ENCODE peak calls at places on chromosomes 6 and 20, in five cellular contexts. R is bronchial epithelial cell, O is neural progenitor cell, Z is BE2C, F is astrocyte. P is an unnamed sample.

GRCh38 chr6:146968041-146968760 is 236.0 kb upstream of the STXBP5 start:
- DNase-seq in R (peak; percentile 92), O (no peak), Z (peak; percentile 15), F (peak; percentile 77), P (no peak)

GRCh38 chr20:64033981-64034493 is 1.9 kb upstream of the C20orf204 start:
- DNase-seq in R (no peak), O (no peak), Z (no peak), F (no peak), P (peak; percentile 28)

GRCh38 chr6:50305660-50306059 is 255.9 kb upstream of the DEFB112 start:
- DNase-seq in R (no peak), O (no peak), Z (no peak), F (no peak), P (no peak)

GRCh38 chr20:37543828-37544227 is 16.2 kb upstream of the BLCAP start:
- DNase-seq in R (peak; percentile 62), O (no peak), Z (no peak), F (no peak), P (no peak)

GRCh38 chr20:61924211-61924857 is 141.3 kb downstream of the TAF4 start:
- DNase-seq in R (no peak), O (no peak), Z (no peak), F (no peak), P (peak; percentile 11)

GRCh38 chr6:89291256-89291819 is 23.8 kb downstream of the GABRR2 start:
- DNase-seq in R (no peak), O (no peak), Z (no peak), F (no peak), P (no peak)

GRCh38 chr6:12298017-12298958 is 8.1 kb downstream of the EDN1 start:
- DNase-seq in R (no peak), O (no peak), Z (no peak), F (no peak), P (no peak)

GRCh38 chr6:4564746-4565145 is 211.5 kb upstream of the CDYL start:
- DNase-seq in R (no peak), O (no peak), Z (no peak), F (no peak), P (peak; percentile 23)

GRCh38 chr6:109768485-109768884 is 77.4 kb downstream of the FIG4 start:
- DNase-seq in R (peak; percentile 80), O (no peak), Z (no peak), F (peak; percentile 67), P (no peak)

GRCh38 chr20:51360451-51361230 is 181.9 kb downstream of the NFATC2 start:
- DNase-seq in R (peak; percentile 98), O (no peak), Z (no peak), F (peak; percentile 100), P (no peak)

GRCh38 chr6:108408453-108408852 is 113.6 kb downstream of the AFG1L start:
- DNase-seq in R (no peak), O (no peak), Z (no peak), F (peak; percentile 14), P (no peak)

GRCh38 chr20:61732511-61733210 is 333.0 kb downstream of the TAF4 start:
- DNase-seq in R (no peak), O (no peak), Z (no peak), F (no peak), P (no peak)

GRCh38 chr6:65546894-65547293 is 160.1 kb downstream of the EYS start:
- DNase-seq in R (no peak), O (no peak), Z (no peak), F (no peak), P (no peak)

GRCh38 chr6:53943410-53943809 is 148.6 kb downstream of the LRRC1 start:
- DNase-seq in R (no peak), O (no peak), Z (no peak), F (no peak), P (no peak)

GRCh38 chr6:4920914-4921410 is 82.9 kb downstream of the RPP40 start:
- DNase-seq in R (no peak), O (no peak), Z (no peak), F (peak; percentile 39), P (no peak)

GRCh38 chr6:109769213-109769612 is 78.1 kb downstream of the FIG4 start:
- DNase-seq in R (no peak), O (no peak), Z (no peak), F (no peak), P (no peak)

GRCh38 chr6:159061805-159062563 is 17.2 kb upstream of the TAGAP start:
- DNase-seq in R (no peak), O (no peak), Z (no peak), F (no peak), P (no peak)

GRCh38 chr6:155085582-155086253 is 90.6 kb downstream of the TIAM2 start:
- DNase-seq in R (peak; percentile 91), O (no peak), Z (no peak), F (peak; percentile 95), P (no peak)

GRCh38 chr6:104573372-104573771 is 286.3 kb downstream of the HACE1 start:
- DNase-seq in R (no peak), O (no peak), Z (no peak), F (no peak), P (no peak)

GRCh38 chr6:141484726-141485125 is 648.0 kb upstream of the GJE1 start:
- DNase-seq in R (no peak), O (no peak), Z (no peak), F (no peak), P (no peak)

GRCh38 chr20:63698739-63699465 is 2.5 kb downstream of the TNFRSF6B start:
- DNase-seq in R (peak; percentile 88), O (no peak), Z (peak; percentile 78), F (peak; percentile 86), P (no peak)

GRCh38 chr6:64325093-64325492 is 689.5 kb downstream of the PHF3 start:
- DNase-seq in R (no peak), O (no peak), Z (no peak), F (no peak), P (no peak)

GRCh38 chr20:16030253-16030652 is 543.0 kb downstream of the KIF16B start:
- DNase-seq in R (no peak), O (no peak), Z (no peak), F (no peak), P (no peak)

GRCh38 chr20:34407962-34408474 is 44.9 kb downstream of the ITCH start:
- DNase-seq in R (no peak), O (no peak), Z (no peak), F (no peak), P (no peak)

GRCh38 chr6:9527679-9528286 is 887.1 kb downstream of the TFAP2A start:
- DNase-seq in R (no peak), O (no peak), Z (no peak), F (no peak), P (no peak)

GRCh38 chr20:63307538-63308217 is 14.7 kb downstream of the COL20A1 start:
- DNase-seq in R (no peak), O (no peak), Z (no peak), F (no peak), P (no peak)

GRCh38 chr6:28160233-28160632 is 18.6 kb downstream of the ZKSCAN8 start:
- DNase-seq in R (no peak), O (no peak), Z (no peak), F (no peak), P (no peak)

GRCh38 chr6:98027898-98028297 is 744.9 kb upstream of the MMS22L start:
- DNase-seq in R (no peak), O (no peak), Z (no peak), F (no peak), P (no peak)

GRCh38 chr6:170047813-170048212 is 243.1 kb downstream of the DLL1 start:
- DNase-seq in R (no peak), O (no peak), Z (no peak), F (no peak), P (no peak)

GRCh38 chr6:30722280-30723112 is 2.3 kb downstream of the TUBB start:
- DNase-seq in R (peak; percentile 66), O (peak; percentile 76), Z (peak; percentile 79), F (no peak), P (peak; percentile 87)
- TF ChIP-seq CTCF in R (peak; percentile 87), O (peak; percentile 99), Z (peak; percentile 94), F (peak; percentile 95), P (peak; percentile 98)

GRCh38 chr20:53599378-53599777 is 5.7 kb upstream of the ZNF217 start:
- DNase-seq in R (no peak), O (no peak), Z (no peak), F (no peak), P (no peak)

GRCh38 chr20:53599910-53600632 is 6.4 kb upstream of the ZNF217 start:
- DNase-seq in R (no peak), O (no peak), Z (no peak), F (no peak), P (no peak)

GRCh38 chr20:53598140-53599038 is 4.8 kb upstream of the ZNF217 start:
- DNase-seq in R (peak; percentile 46), O (no peak), Z (no peak), F (no peak), P (no peak)

GRCh38 chr20:53597521-53598120 is 4.0 kb upstream of the ZNF217 start:
- DNase-seq in R (no peak), O (no peak), Z (no peak), F (no peak), P (no peak)

DNA sequence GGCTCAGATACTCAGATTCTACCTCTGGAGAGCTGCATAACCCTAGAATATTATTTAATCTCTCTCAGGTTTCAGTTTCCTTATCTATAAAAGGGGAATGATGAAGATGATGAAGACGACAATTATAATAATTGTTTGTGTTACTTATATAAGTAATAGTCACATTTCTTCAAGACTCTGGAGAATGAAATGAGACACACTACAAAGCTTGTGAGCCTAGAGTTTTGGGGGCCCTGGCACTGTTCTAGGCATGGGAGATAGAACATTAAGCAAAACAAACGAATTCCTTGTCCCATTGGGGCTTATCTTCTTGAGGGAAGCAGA is 5.4 kb upstream of the ZNF217 start:
- DNase-seq in R (no peak), O (no peak), Z (no peak), F (no peak), P (no peak)
- TF ChIP-seq CTCF in R (no peak), O (no peak), Z (no peak), F (no peak), P (no peak)

GRCh38 chr6:42498473-42499128 is 46.9 kb upstream of the TRERF1 start:
- DNase-seq in R (no peak), O (no peak), Z (peak; percentile 29), F (no peak), P (no peak)
- TF ChIP-seq CTCF in R (no peak), O (no peak), Z (no peak), F (no peak), P (no peak)

GRCh38 chr6:16519265-16520242 is 241.7 kb downstream of the ATXN1 start:
- DNase-seq in R (no peak), O (peak; percentile 10), Z (no peak), F (peak; percentile 31), P (no peak)

GRCh38 chr6:16514249-16514648 is 247.0 kb downstream of the ATXN1 start:
- DNase-seq in R (peak; percentile 33), O (peak; percentile 42), Z (no peak), F (peak; percentile 67), P (no peak)

GRCh38 chr6:16521528-16521927 is 239.7 kb downstream of the ATXN1 start:
- DNase-seq in R (no peak), O (no peak), Z (no peak), F (no peak), P (no peak)

GRCh38 chr6:16522937-16523336 is 238.3 kb downstream of the ATXN1 start:
- DNase-seq in R (no peak), O (no peak), Z (no peak), F (no peak), P (no peak)

DNA sequence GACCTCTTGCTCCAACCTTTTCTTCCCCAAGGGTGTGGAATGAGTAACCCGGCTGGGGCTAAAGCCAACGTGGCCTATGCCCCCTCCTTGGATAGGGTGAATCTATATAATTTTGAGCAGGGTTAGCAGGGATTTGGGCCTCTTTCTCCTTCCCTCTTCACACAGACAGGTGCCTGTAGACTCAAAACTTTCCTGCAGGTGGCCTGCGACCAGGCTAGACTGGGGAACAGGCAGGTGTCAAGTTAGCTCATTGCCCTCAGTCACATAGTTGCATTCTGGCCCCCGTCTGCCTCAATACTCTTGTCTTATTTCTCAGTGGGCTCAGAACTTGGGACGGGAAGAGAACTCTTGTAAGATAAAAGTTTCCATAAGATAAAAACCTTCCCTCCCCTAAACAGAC is 243.0 kb downstream of the ATXN1 start:
- DNase-seq in R (no peak), O (no peak), Z (no peak), F (no peak), P (no peak)
- TF ChIP-seq CTCF in R (no peak), O (no peak), Z (no peak), F (no peak), P (no peak)